ENCODE peak calls at places on chromosome 3, in eight cellular contexts. U is right atrium auricular region; E is IMR-90; T is heart left ventricle; R is HepG2; J is hepatocyte; V is CD4-positive, alpha-beta memory T cell; C is tibial artery. K is an unnamed sample.

GRCh38 chr3:49385617-49386016 is 26.2 kb downstream of the RHOA start:
- DNase-seq in T (no peak), R (no peak), V (no peak), J (no peak), E (no peak), C (no peak), U (no peak), K (no peak)

GRCh38 chr3:184466413-184466960 is 86.6 kb downstream of the CHRD start:
- DNase-seq in T (peak), U (peak), R (no peak), V (no peak), C (peak), E (peak), J (peak), K (no peak)

GRCh38 chr3:143298380-143298779 is 178.8 kb downstream of the CHST2 start:
- DNase-seq in J (no peak), V (no peak), C (no peak), T (no peak), R (no peak), U (no peak), E (no peak), K (no peak)

GRCh38 chr3:15288331-15288726 is 44.1 kb downstream of the SH3BP5 start:
- DNase-seq in T (no peak), R (no peak), V (no peak), J (no peak), E (no peak), U (no peak), C (no peak), K (peak)

GRCh38 chr3:125116311-125117069 is 60.7 kb upstream of the HEG1 start:
- DNase-seq in V (no peak), J (peak), C (no peak), E (peak), T (no peak), R (no peak), U (no peak), K (no peak)

GRCh38 chr3:138284079-138284478 is 45.6 kb downstream of the NME9 start:
- DNase-seq in E (no peak), J (no peak), V (no peak), R (no peak), C (no peak), T (no peak), U (no peak), K (no peak)

GRCh38 chr3:166367947-166368533 is 530.8 kb upstream of the BCHE start:
- DNase-seq in T (no peak), V (no peak), R (no peak), U (no peak), E (no peak), J (no peak), C (no peak), K (no peak)

GRCh38 chr3:25027639-25028038 is 400.4 kb upstream of the RARB start:
- DNase-seq in J (no peak), U (no peak), C (no peak), T (no peak), E (no peak), R (no peak), V (no peak), K (peak)

GRCh38 chr3:149572796-149573414 is 84.9 kb downstream of the WWTR1 start:
- DNase-seq in V (no peak), T (no peak), C (peak), J (no peak), E (peak), U (no peak), R (no peak), K (no peak)

GRCh38 chr3:122559906-122560305 is 4.2 kb downstream of the PARP9 start:
- DNase-seq in V (no peak), U (no peak), C (no peak), J (no peak), T (no peak), R (no peak), E (no peak), K (no peak)
- H3K27ac ChIP-seq in V (no peak), U (no peak), C (no peak), J (no peak), T (no peak), R (no peak), E (no peak), K (no peak)

GRCh38 chr3:152309535-152310317 is 41.0 kb downstream of the MBNL1 start:
- DNase-seq in T (no peak), V (no peak), U (no peak), R (no peak), C (no peak), E (peak), J (no peak), K (no peak)

GRCh38 chr3:152308475-152308844 is 39.7 kb downstream of the MBNL1 start:
- DNase-seq in C (no peak), E (no peak), V (no peak), J (no peak), U (no peak), R (no peak), T (no peak), K (no peak)

GRCh38 chr3:152305075-152305474 is 36.3 kb downstream of the MBNL1 start:
- DNase-seq in R (no peak), E (no peak), U (no peak), T (no peak), C (no peak), J (no peak), V (no peak), K (no peak)

GRCh38 chr3:152309031-152309430 is 40.3 kb downstream of the MBNL1 start:
- DNase-seq in E (no peak), T (no peak), U (no peak), V (no peak), C (no peak), R (no peak), J (no peak), K (no peak)

DNA sequence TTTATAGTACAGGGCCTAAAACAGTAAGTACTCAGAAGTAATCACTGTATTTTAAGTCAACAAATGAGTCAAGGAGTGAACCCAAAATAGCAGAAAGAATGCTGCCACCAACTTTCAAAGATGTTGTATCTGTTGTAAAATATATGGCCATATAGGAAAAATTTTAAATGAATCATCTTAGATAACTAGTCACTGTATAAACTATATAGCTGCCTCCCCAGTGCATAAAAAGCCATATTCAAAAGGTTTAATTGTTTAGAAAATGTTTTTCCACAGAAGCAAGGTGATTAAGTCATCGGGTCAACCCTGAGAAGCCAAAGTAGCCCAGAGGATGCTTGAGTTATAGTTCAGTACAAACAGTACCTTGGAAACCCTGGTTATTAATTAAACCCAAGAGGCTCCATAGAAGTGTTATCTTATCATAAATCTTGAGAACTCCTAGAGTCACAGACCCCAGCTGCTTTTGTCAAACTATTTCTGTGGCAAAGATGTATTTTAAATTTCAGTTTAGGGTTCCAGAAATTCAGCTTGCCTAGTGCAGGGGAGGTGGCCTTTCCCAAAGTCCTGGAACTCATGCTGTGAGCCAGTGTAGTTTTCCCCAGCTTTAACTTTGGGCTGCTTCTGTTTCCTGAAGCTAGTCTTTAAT is 39.2 kb downstream of the MBNL1 start:
- DNase-seq in V (no peak), E (peak), C (no peak), J (peak), U (no peak), T (no peak), R (peak), K (no peak)
- H3K4me3 ChIP-seq in V (no peak), E (no peak), C (no peak), J (no peak), U (no peak), T (no peak), R (no peak), K (no peak)

GRCh38 chr3:43023066-43023465 is 44.0 kb downstream of the GASK1A start:
- DNase-seq in R (no peak), V (no peak), C (no peak), J (no peak), E (no peak), T (no peak), U (no peak), K (peak)

GRCh38 chr3:43023766-43024165 is 44.7 kb downstream of the GASK1A start:
- DNase-seq in U (no peak), T (no peak), E (no peak), J (no peak), R (no peak), C (no peak), V (no peak), K (no peak)

GRCh38 chr3:43022111-43022510 is 43.0 kb downstream of the GASK1A start:
- DNase-seq in J (no peak), U (no peak), V (no peak), C (no peak), T (no peak), R (no peak), E (no peak), K (peak)

GRCh38 chr3:43024183-43024865 is 45.2 kb downstream of the GASK1A start:
- DNase-seq in U (no peak), J (no peak), C (no peak), R (no peak), T (no peak), E (no peak), V (peak), K (no peak)

DNA sequence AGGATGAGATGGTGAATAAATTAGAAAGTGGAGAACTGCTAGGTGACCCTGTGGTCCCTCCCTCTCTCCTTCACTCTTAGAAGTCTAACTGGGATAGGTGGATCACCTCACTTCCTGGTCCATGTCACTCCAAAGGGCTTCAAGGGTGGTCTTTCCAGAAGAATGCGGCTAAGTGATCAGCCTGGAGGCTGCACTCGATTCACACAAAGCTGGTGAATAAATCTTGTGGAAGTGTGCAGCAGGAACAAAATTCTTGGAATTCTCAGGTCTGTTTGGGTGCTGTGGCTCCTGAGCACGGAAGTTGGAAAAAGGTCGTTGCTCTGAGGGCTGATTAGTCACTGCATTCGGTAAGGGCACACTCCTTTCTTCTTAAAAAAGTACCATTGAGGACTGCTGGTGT is 46.3 kb downstream of the GASK1A start:
- DNase-seq in C (no peak), V (no peak), J (no peak), R (no peak), E (no peak), U (no peak), T (no peak), K (no peak)
- H3K27ac ChIP-seq in C (no peak), V (no peak), J (no peak), R (no peak), E (no peak), U (no peak), T (no peak), K (no peak)

GRCh38 chr3:192747145-192747544 is 19.8 kb upstream of the FGF12 start:
- DNase-seq in V (no peak), E (no peak), J (no peak), U (no peak), T (no peak), R (no peak), C (no peak), K (no peak)

GRCh38 chr3:192747746-192748145 is 20.4 kb upstream of the FGF12 start:
- DNase-seq in V (no peak), R (no peak), T (no peak), C (no peak), E (no peak), J (no peak), U (no peak), K (no peak)

GRCh38 chr3:192751148-192751547 is 23.8 kb upstream of the FGF12 start:
- DNase-seq in V (no peak), R (no peak), T (no peak), J (no peak), U (no peak), E (no peak), C (no peak), K (no peak)

GRCh38 chr3:192750201-192750600 is 22.9 kb upstream of the FGF12 start:
- DNase-seq in C (no peak), V (no peak), R (no peak), U (no peak), E (no peak), J (no peak), T (no peak), K (no peak)

DNA sequence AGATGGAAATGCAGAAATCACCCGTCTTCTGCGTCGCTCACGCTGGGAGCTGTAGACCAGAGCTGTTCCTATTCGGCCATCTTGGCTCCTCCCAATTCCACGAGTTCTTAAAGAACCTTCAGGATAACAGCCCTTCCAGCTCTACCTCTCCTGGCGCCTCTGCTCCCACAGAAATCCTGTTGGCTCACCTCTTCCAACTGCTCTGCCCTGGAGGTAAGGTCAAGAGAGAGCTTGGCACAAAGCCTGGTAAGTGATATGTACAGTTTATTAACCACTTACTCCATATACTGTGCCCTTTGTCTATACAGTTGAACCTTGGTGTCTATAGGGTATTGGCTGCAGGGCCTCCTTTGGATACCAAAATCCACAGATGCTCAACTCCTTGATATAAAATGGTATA is 17.8 kb upstream of the FGF12 start:
- DNase-seq in T (no peak), E (no peak), C (no peak), V (no peak), J (no peak), U (no peak), R (no peak), K (no peak)
- H3K4me3 ChIP-seq in T (no peak), E (no peak), C (no peak), V (no peak), J (no peak), U (no peak), R (no peak), K (no peak)

GRCh38 chr3:102068736-102069135 is 219.4 kb downstream of the NFKBIZ start:
- DNase-seq in E (no peak), V (no peak), J (no peak), R (no peak), C (no peak), U (no peak), T (no peak), K (no peak)
- H3K27ac ChIP-seq in E (no peak), V (no peak), J (peak), R (no peak), C (no peak), U (no peak), T (no peak), K (no peak)

DNA sequence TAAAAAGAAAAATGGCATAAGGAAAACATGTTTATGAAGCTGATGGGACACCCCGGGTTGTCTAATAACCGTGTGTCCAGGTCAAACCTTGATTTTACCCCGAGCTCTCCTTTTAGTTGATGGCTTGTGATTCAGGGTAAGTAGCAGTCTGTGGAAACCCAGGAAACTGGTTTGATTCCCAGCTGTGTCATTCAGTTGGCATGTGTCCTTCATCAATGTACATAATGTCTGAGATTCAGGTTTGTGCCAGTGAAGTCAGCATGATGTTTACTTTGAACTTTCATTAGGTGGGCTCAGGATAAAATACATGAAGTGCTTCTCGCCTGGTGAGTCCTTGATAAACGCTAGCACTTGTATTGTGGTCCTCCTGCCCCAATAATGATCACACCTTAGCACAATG is 4.3 kb upstream of the COPG1 start:
- DNase-seq in V (no peak), T (no peak), C (no peak), J (no peak), U (no peak), E (no peak), R (no peak), K (no peak)
- H3K4me3 ChIP-seq in V (no peak), T (no peak), C (no peak), J (no peak), U (no peak), E (no peak), R (no peak), K (no peak)

GRCh38 chr3:157167371-157167770 is 7.4 kb upstream of the CCNL1 start:
- DNase-seq in T (no peak), U (no peak), R (no peak), J (no peak), C (no peak), V (no peak), E (no peak), K (no peak)
- H3K27ac ChIP-seq in T (no peak), U (no peak), R (no peak), J (peak), C (no peak), V (no peak), E (no peak), K (no peak)

DNA sequence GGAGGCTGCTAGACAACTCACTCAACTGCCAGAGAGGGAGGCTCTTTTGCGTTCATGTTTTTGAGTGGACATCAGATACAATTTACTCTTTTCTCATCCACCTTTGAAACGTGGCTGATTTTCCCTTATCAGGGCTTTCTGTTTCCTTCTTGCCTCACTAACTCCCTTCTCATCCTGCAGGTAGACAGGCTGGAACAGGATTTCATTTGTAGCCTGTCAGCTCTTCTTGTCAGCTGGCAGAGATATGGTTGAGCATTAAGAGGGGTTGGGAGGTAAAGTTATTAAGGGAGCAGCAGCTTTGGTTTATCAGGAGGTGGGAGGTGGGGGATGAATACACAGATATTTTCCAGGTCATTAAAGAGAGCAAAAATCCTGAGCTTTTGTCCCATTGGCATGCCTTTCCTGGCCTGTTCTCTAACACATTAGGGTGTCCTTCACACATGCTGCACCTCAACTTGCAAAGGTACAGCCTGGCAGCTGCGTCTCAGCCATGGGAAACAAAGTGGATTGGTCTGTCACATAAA is 73.5 kb downstream of the PPM1L start:
- DNase-seq in R (no peak), C (no peak), E (no peak), J (no peak), U (no peak), V (no peak), T (no peak), K (no peak)
- H3K4me3 ChIP-seq in R (no peak), C (no peak), E (no peak), J (no peak), U (no peak), V (no peak), T (no peak), K (no peak)

GRCh38 chr3:112352720-112353119 is 19.8 kb downstream of the CD200 start:
- DNase-seq in R (no peak), T (no peak), V (no peak), J (no peak), C (no peak), E (no peak), U (no peak), K (no peak)
- H3K27ac ChIP-seq in R (no peak), T (peak), V (no peak), J (no peak), C (no peak), E (no peak), U (peak), K (no peak)

DNA sequence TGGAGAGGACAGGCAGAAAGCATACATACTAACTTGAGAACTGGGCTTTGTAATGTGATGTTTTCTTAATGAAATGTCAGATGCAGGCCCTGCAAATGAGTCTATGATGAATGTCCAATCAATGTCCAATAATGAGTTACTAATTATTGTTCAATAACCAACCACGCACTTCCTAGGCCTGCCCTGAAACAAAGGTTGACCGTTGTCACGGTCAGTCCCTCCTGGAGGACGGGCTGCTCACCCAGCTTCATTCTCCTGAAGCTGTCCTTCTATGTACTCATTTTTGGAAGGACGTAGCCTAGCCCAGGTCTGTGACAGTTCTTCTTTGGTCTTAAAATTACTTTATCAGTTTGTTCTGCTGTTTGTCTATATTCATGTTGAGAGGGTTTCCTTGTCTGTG is 8.3 kb upstream of the PDIA5 start:
- DNase-seq in C (no peak), T (no peak), E (no peak), V (no peak), J (no peak), U (no peak), R (no peak), K (no peak)
- H3K4me3 ChIP-seq in C (no peak), T (no peak), E (no peak), V (no peak), J (no peak), U (no peak), R (no peak), K (no peak)